ENCODE peak calls at places on chromosomes 3 and 15, in five cellular contexts. U, D, W, S and M are unnamed samples.

GRCh38 chr3:159761377-159761776 is 227.3 kb upstream of the IL12A start:
- DNase-seq in U (no peak), D (no peak), W (no peak), S (no peak), M (no peak)

GRCh38 chr15:95812491-95812890 is 518.0 kb upstream of the NR2F2 start:
- DNase-seq in U (no peak), D (no peak), W (no peak), S (no peak), M (no peak)

GRCh38 chr15:41013698-41014414 is 60.6 kb downstream of the CHAC1 start:
- DNase-seq in U (no peak), D (no peak), W (no peak), S (no peak), M (no peak)

GRCh38 chr3:172177046-172177445 is 137.7 kb downstream of the FNDC3B start:
- DNase-seq in U (no peak), D (no peak), W (no peak), S (no peak), M (no peak)

GRCh38 chr15:36844453-36845094 is 255.8 kb downstream of the MEIS2 start:
- DNase-seq in U (peak; percentile 50), D (no peak), W (no peak), S (peak; percentile 76), M (no peak)

GRCh38 chr3:53254810-53255359 is 937 bp downstream of the TKT start:
- DNase-seq in U (no peak), D (peak; percentile 40), W (peak; percentile 70), S (peak; percentile 25), M (peak; percentile 52)

GRCh38 chr3:8713901-8714759 is 19.5 kb upstream of the CAV3 start:
- DNase-seq in U (no peak), D (no peak), W (no peak), S (no peak), M (no peak)

GRCh38 chr3:24160424-24160823 is 215.3 kb downstream of the NR1D2 start:
- DNase-seq in U (no peak), D (no peak), W (no peak), S (no peak), M (peak; percentile 12)

GRCh38 chr3:49869525-49870126 is at the start of gene CAMKV:
- DNase-seq in U (no peak), D (peak; percentile 19), W (peak; percentile 38), S (peak; percentile 2), M (no peak)

GRCh38 chr15:90774731-90775521 is 57.8 kb downstream of the BLM start:
- DNase-seq in U (no peak), D (no peak), W (no peak), S (no peak), M (no peak)

GRCh38 chr15:74983725-74984231 is 11.6 kb upstream of the SCAMP5 start:
- DNase-seq in U (no peak), D (peak; percentile 43), W (peak; percentile 54), S (no peak), M (no peak)

GRCh38 chr3:10816019-10816862 is at the start of gene SLC6A11:
- DNase-seq in U (no peak), D (no peak), W (no peak), S (peak; percentile 20), M (peak; percentile 23)

GRCh38 chr3:185764168-185764988 is 60.5 kb downstream of the IGF2BP2 start:
- DNase-seq in U (no peak), D (no peak), W (no peak), S (no peak), M (no peak)

GRCh38 chr3:127988770-127989518 is 63.3 kb upstream of the SEC61A1 start:
- DNase-seq in U (no peak), D (no peak), W (no peak), S (no peak), M (no peak)

GRCh38 chr15:35674873-35675781 is 129.2 kb upstream of the DPH6 start:
- DNase-seq in U (peak; percentile 45), D (no peak), W (no peak), S (peak; percentile 55), M (no peak)

GRCh38 chr15:63514533-63514943 is 10.1 kb downstream of the USP3 start:
- DNase-seq in U (no peak), D (no peak), W (no peak), S (no peak), M (no peak)

GRCh38 chr3:55467099-55467498 is 20.0 kb downstream of the WNT5A start:
- DNase-seq in U (no peak), D (no peak), W (no peak), S (no peak), M (no peak)

GRCh38 chr15:78209646-78210348 is 24.6 kb downstream of the ACSBG1 start:
- DNase-seq in U (no peak), D (no peak), W (peak; percentile 14), S (no peak), M (peak; percentile 6)

GRCh38 chr3:55059027-55059629 is 131.3 kb upstream of the LRTM1 start:
- DNase-seq in U (no peak), D (no peak), W (no peak), S (no peak), M (no peak)

GRCh38 chr3:26011276-26011675 is 221.4 kb downstream of the OXSM start:
- DNase-seq in U (no peak), D (no peak), W (no peak), S (no peak), M (no peak)

GRCh38 chr3:105906834-105907233 is 38.0 kb upstream of the CBLB start:
- DNase-seq in U (peak; percentile 25), D (no peak), W (no peak), S (no peak), M (no peak)

GRCh38 chr15:28911295-28911979 is 25.7 kb downstream of the APBA2 start:
- DNase-seq in U (no peak), D (no peak), W (no peak), S (no peak), M (no peak)

GRCh38 chr3:155411500-155412223 is 118.2 kb upstream of the STRIT1 start:
- DNase-seq in U (no peak), D (no peak), W (no peak), S (no peak), M (no peak)

GRCh38 chr3:171443211-171443957 is 16.8 kb downstream of the TNIK start:
- DNase-seq in U (no peak), D (no peak), W (no peak), S (no peak), M (no peak)

GRCh38 chr15:39171944-39172368 is 408.9 kb upstream of the THBS1 start:
- DNase-seq in U (peak; percentile 70), D (peak; percentile 7), W (peak; percentile 18), S (peak; percentile 86), M (no peak)

GRCh38 chr3:4726549-4726948 is 233.4 kb downstream of the ITPR1 start:
- DNase-seq in U (no peak), D (no peak), W (no peak), S (no peak), M (no peak)

GRCh38 chr3:158350971-158351370 is 220.0 kb upstream of the MLF1 start:
- DNase-seq in U (no peak), D (no peak), W (no peak), S (no peak), M (no peak)

GRCh38 chr3:161939919-161940693 is 443.5 kb downstream of the OTOL1 start:
- DNase-seq in U (no peak), D (no peak), W (no peak), S (no peak), M (no peak)

GRCh38 chr15:84992157-84992940 is 10.7 kb downstream of the PDE8A start:
- DNase-seq in U (no peak), D (peak; percentile 15), W (peak; percentile 42), S (no peak), M (no peak)

GRCh38 chr15:72690938-72691337 is 4.9 kb downstream of the BBS4 start:
- DNase-seq in U (no peak), D (no peak), W (no peak), S (no peak), M (no peak)

GRCh38 chr3:52052831-52053306 is 3.5 kb downstream of the DUSP7 start:
- DNase-seq in U (peak; percentile 32), D (peak; percentile 28), W (peak; percentile 69), S (no peak), M (no peak)

GRCh38 chr15:48905870-48906269 is 27.9 kb downstream of the EID1 start:
- DNase-seq in U (no peak), D (no peak), W (no peak), S (no peak), M (no peak)

GRCh38 chr3:131582438-131582837 is 79.7 kb upstream of the MRPL3 start:
- DNase-seq in U (no peak), D (no peak), W (no peak), S (no peak), M (no peak)